ENCODE peak calls at places on chromosome 12, in ten cellular contexts. B, Z, K, F, O, G, N, P, W and I are unnamed samples.

GRCh38 chr12:69527506-69528272 is 57.5 kb downstream of the FRS2 start:
- DNase-seq in N (peak; percentile 14), Z (no peak), K (no peak), G (peak; percentile 77), B (no peak), F (no peak), P (no peak), O (no peak), W (no peak), I (no peak)

GRCh38 chr12:27545666-27546065 is 21.7 kb downstream of the PPFIBP1 start:
- DNase-seq in K (no peak), Z (no peak), B (no peak), W (no peak), G (no peak), F (no peak), O (no peak), P (no peak), N (no peak), I (no peak)

GRCh38 chr12:113428482-113428881 is 6.3 kb downstream of the SDSL start:
- DNase-seq in O (no peak), F (no peak), B (no peak), P (no peak), K (no peak), N (no peak), Z (no peak), W (no peak), G (no peak), I (no peak)

GRCh38 chr12:109056891-109057290 is 4.5 kb downstream of the USP30 start:
- DNase-seq in W (no peak), B (no peak), K (no peak), G (no peak), Z (no peak), F (no peak), O (no peak), P (no peak), N (no peak), I (no peak)

GRCh38 chr12:14989790-14990189 is 16.9 kb downstream of the PDE6H start:
- DNase-seq in K (no peak), Z (no peak), O (no peak), F (no peak), G (no peak), P (no peak), N (no peak), B (no peak), W (no peak), I (no peak)

GRCh38 chr12:45732936-45733335 is 3.4 kb downstream of the ARID2 start:
- DNase-seq in N (no peak), B (no peak), O (no peak), P (no peak), F (no peak), G (peak; percentile 34), K (no peak), Z (no peak), W (no peak), I (no peak)

GRCh38 chr12:124764870-124765570 is 98.6 kb downstream of the SCARB1 start:
- DNase-seq in F (no peak), P (no peak), G (peak; percentile 89), N (peak; percentile 43), O (no peak), W (no peak), Z (no peak), K (no peak), B (no peak), I (no peak)

GRCh38 chr12:82357845-82358199 is 365 bp downstream of the CCDC59 start:
- DNase-seq in G (peak; percentile 36), N (peak; percentile 8), Z (no peak), F (no peak), W (no peak), B (no peak), P (no peak), K (no peak), O (no peak), I (no peak)

DNA sequence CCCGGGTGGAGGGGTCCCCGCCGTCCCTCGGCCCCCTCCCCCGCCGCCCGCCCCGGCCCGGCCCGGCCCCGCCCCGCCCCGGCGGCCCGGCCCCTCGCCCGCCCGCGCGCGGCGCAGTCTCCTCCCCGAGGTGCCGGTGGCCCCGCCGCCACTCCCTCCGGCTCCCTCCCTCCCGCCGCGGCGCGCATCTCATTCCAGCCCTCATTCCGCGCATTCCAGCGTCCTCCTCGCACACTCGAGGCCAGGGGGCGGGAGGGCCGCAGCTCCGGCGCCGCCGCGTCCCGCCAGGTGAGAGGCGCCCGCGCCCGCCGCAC is at the start of gene TEAD4:
- DNase-seq in G (peak; percentile 88), O (peak; percentile 64), F (no peak), Z (peak; percentile 72), K (peak; percentile 96), N (peak; percentile 90), B (peak; percentile 75), W (peak; percentile 71), P (no peak), I (peak; percentile 86)
- H3K4me3 ChIP-seq in G (peak within 1 kb of the TSS; percentile 92), O (peak within 1 kb of the TSS; percentile 66), F (no peak within 1 kb of the TSS), Z (peak within 1 kb of the TSS; percentile 52), K (peak within 1 kb of the TSS; percentile 73), N (peak within 1 kb of the TSS; percentile 75), B (peak within 1 kb of the TSS; percentile 40), W (peak within 1 kb of the TSS; percentile 85), P (peak within 1 kb of the TSS; percentile 82), I (peak within 1 kb of the TSS; percentile 72)

DNA sequence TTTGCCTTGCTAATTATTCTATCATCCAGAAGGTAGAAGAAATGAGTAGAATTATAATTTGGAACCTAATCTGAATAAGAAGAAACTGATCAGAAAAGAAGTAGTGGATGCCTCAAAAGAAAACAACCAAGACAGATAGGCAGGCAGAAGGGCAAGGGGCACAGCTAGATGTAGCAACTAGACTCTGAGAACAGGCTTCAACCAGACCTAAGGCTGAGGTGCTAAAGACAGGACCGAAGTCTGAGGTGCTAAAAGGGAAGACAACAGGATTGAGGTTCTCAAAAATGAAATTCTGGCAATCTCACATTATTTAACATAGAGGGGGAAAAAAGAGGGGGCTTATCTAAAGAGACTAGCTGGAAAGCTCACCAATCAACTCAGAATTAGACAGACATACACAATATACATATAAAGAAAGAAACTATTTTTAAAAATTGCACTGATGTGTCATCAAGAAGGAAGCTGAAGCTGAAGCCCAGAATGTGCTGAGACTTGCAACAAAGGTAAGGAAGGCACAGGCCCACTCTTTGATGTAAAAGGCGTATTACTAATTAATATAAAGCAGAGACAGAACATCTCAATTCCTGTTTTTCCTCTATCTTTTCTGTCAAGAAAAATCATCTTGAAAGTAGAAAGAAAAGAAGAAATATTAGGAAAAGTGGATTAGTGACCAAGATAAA is 43.8 kb upstream of the CSRNP2 start:
- DNase-seq in G (peak; percentile 38), Z (no peak), P (no peak), O (no peak), K (no peak), N (no peak), F (no peak), B (no peak), W (no peak), I (no peak)
- H3K27ac ChIP-seq in G (no peak overlapping the region), Z (no peak overlapping the region), P (no peak overlapping the region), O (no peak overlapping the region), K (no peak overlapping the region), N (peak overlapping the region; percentile 29), F (no peak overlapping the region), B (no peak overlapping the region), W (no peak overlapping the region), I (no peak overlapping the region)

DNA sequence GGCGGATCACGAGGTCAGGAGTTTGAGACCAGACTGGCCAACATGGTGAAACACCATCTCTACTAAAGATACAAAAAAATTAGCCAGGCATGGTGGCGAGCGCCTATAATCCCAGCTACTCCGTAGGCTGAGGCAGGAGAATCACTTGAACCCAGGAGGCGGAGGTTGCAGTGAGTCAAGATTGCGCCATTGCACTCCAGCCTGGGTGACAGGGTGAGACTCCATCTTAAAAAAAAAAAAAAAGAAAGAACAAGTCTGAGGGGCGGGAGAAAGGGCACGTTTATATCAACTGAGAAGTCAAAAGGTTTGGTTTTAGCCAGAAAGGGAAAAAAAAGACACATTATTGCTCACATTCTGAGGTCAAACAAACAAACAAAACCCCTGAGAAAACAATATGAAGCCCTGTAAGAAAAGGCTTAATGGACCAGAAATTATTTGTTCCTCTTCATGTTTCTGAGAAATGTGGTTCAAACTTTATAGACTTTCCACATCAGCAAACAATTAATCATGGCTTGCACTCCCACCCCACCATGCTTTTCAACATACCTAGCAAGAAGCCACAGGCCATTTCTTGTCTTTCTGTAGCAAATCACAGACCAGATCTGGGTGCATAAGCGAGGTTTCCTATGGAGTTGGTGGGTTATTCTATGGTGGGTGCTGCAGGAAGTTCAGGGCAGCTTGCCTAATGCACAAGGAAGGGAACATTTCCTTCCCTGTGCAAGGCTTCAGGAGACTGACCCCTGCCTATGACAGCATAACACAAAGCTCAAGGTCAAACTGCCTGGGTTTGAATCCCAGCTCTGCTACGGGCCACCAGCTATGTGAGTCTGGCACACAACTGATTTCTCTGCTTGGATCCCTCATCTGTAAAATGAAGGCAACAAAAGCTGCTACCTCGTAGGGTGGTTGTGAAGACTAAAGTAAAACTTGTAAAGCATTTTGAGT is 80.2 kb downstream of the SSPN start:
- DNase-seq in O (no peak), B (no peak), P (no peak), K (no peak), Z (no peak), W (no peak), G (no peak), F (no peak), N (no peak), I (no peak)
- H3K4me3 ChIP-seq in O (no peak overlapping the region), B (no peak overlapping the region), P (no peak overlapping the region), K (no peak overlapping the region), Z (no peak overlapping the region), W (no peak overlapping the region), G (no peak overlapping the region), F (no peak overlapping the region), N (no peak overlapping the region), I (no peak overlapping the region)

GRCh38 chr12:92469837-92470236 is 233.0 kb upstream of the PLEKHG7 start:
- DNase-seq in K (no peak), O (no peak), P (no peak), N (peak; percentile 23), F (no peak), B (no peak), Z (no peak), G (peak; percentile 46), W (no peak), I (no peak)

GRCh38 chr12:92466391-92467305 is 236.1 kb upstream of the PLEKHG7 start:
- DNase-seq in P (no peak), N (no peak), F (no peak), B (no peak), Z (no peak), G (no peak), K (peak; percentile 71), O (no peak), W (peak; percentile 53), I (no peak)

GRCh38 chr12:92470608-92471021 is 232.2 kb upstream of the PLEKHG7 start:
- DNase-seq in O (no peak), N (no peak), P (no peak), Z (no peak), W (no peak), F (no peak), G (no peak), B (no peak), K (no peak), I (no peak)

GRCh38 chr12:92467886-92468285 is 234.9 kb upstream of the PLEKHG7 start:
- DNase-seq in F (no peak), N (peak; percentile 50), O (no peak), G (no peak), W (no peak), P (no peak), Z (no peak), K (no peak), B (no peak), I (no peak)

DNA sequence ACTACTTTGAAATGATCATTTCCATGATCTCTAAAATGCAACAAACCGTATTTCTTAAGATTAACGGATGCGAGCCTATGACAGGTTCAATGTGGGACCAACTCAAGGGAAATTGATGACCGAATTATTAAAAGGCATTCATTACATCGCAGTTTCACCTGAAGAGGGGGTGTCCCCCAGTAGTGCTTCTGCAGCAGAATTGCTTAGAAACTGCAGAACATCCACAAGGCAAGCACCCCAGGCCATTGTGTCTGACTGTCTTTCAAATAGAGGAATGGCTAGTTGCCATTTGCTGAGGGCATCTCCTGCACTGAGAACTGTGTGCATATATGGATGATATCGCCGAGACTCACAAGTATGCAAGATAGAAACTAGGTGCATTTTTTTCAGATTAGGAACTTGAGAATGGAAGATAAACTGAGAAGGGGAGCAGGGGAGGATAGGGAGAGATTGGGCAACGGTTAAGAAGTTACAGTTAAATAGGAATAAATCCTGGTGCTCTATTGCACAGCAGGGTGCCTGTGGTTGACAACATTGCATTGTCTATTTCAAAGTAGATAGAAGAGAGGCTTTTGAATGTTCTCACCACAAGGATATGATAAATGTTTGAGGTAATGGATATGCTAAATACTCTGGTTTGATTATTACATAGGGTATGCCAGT is 234.3 kb upstream of the PLEKHG7 start:
- DNase-seq in G (no peak), Z (no peak), W (no peak), N (no peak), P (no peak), B (no peak), O (no peak), F (no peak), K (no peak), I (no peak)
- H3K27ac ChIP-seq in G (no peak overlapping the region), Z (no peak overlapping the region), W (no peak overlapping the region), N (peak overlapping the region; percentile 8), P (no peak overlapping the region), B (no peak overlapping the region), O (no peak overlapping the region), F (no peak overlapping the region), K (no peak overlapping the region), I (no peak overlapping the region)